ENCODE peak calls at places on chromosomes 13 and 19, in four cellular contexts. G, K, O and X are unnamed samples.

GRCh38 chr19:14059093-14059480 is 2.8 kb downstream of the PALM3 start:
- DNase-seq in G (peak; percentile 63), O (peak; percentile 8), K (peak; percentile 58), X (peak; percentile 81)

GRCh38 chr13:33236021-33236420 is 49.5 kb downstream of the STARD13 start:
- DNase-seq in G (no peak), O (peak; percentile 61), K (no peak), X (no peak)

GRCh38 chr13:83620535-83621220 is 261.6 kb downstream of the SLITRK1 start:
- DNase-seq in G (no peak), O (peak; percentile 46), K (no peak), X (no peak)

GRCh38 chr13:103351035-103351828 is 285.0 kb upstream of the SLC10A2 start:
- DNase-seq in O (peak; percentile 34), K (no peak), G (no peak), X (peak; percentile 65)

GRCh38 chr13:96816874-96817273 is 177.4 kb downstream of the OXGR1 start:
- DNase-seq in O (no peak), K (no peak), G (no peak), X (peak; percentile 81)

GRCh38 chr19:39941615-39942507 is 7.4 kb upstream of the FCGBP start:
- DNase-seq in O (peak; percentile 64), G (no peak), K (no peak), X (no peak)

GRCh38 chr19:49403404-49404187 is 15.5 kb downstream of the KASH5 start:
- DNase-seq in G (no peak), O (no peak), K (no peak), X (peak; percentile 94)

GRCh38 chr13:66972659-66973058 is 257.5 kb downstream of the PCDH9 start:
- DNase-seq in O (peak; percentile 2), K (no peak), G (no peak), X (no peak)

GRCh38 chr13:23608704-23609413 is 38.6 kb downstream of the TNFRSF19 start:
- DNase-seq in K (no peak), O (peak; percentile 33), G (no peak), X (no peak)

GRCh38 chr19:29539668-29540067 is 13.9 kb downstream of the VSTM2B start:
- DNase-seq in G (no peak), O (no peak), K (peak; percentile 11), X (peak; percentile 60)

GRCh38 chr13:27020415-27020814 is 151.2 kb downstream of the USP12 start:
- DNase-seq in O (no peak), K (no peak), G (no peak), X (no peak)

GRCh38 chr13:108860418-108860817 is 231.0 kb downstream of the MYO16 start:
- DNase-seq in K (no peak), G (no peak), O (no peak), X (no peak)

GRCh38 chr13:24274452-24274971 is 34.9 kb upstream of the C1QTNF9 start:
- DNase-seq in O (peak; percentile 43), G (no peak), K (no peak), X (peak; percentile 25)

GRCh38 chr19:29666634-29667389 is 1.6 kb downstream of the PLEKHF1 start:
- DNase-seq in G (peak; percentile 32), O (peak; percentile 82), K (no peak), X (peak; percentile 85)

GRCh38 chr19:10891360-10892108 is 20.2 kb downstream of the CARM1 start:
- DNase-seq in G (no peak), K (peak; percentile 63), O (peak; percentile 35), X (no peak)

GRCh38 chr19:50433201-50434180 is 799 bp downstream of the MYBPC2 start:
- DNase-seq in G (no peak), O (no peak), K (peak; percentile 33), X (peak; percentile 36)

GRCh38 chr19:38686530-38686888 is 39.1 kb downstream of the ACTN4 start:
- DNase-seq in K (peak; percentile 62), O (no peak), G (no peak), X (no peak)

GRCh38 chr13:51003642-51004041 is 94.1 kb downstream of the RNASEH2B start:
- DNase-seq in K (no peak), O (no peak), G (no peak), X (no peak)

GRCh38 chr19:48964205-48965032 is 690 bp upstream of the FTL start:
- DNase-seq in K (peak; percentile 56), G (no peak), O (peak; percentile 70), X (no peak)

GRCh38 chr19:50500753-50501151 is 10.2 kb downstream of the JOSD2 start:
- DNase-seq in G (no peak), K (no peak), O (no peak), X (no peak)

GRCh38 chr13:30645629-30646028 is 27.9 kb downstream of the USPL1 start:
- DNase-seq in K (no peak), G (no peak), O (no peak), X (no peak)

GRCh38 chr13:100594731-100595130 is 6.1 kb upstream of the GGACT start:
- DNase-seq in G (peak; percentile 16), K (no peak), O (no peak), X (peak; percentile 86)

GRCh38 chr19:56304243-56304642 is 10.4 kb downstream of the ZSCAN5A start:
- DNase-seq in G (no peak), K (no peak), O (no peak), X (no peak)

GRCh38 chr13:48896312-48896711 is 79.4 kb upstream of the FNDC3A start:
- DNase-seq in K (no peak), G (peak; percentile 3), O (peak; percentile 49), X (no peak)

GRCh38 chr19:29576761-29577661 is 29.1 kb upstream of the POP4 start:
- DNase-seq in K (no peak), O (peak; percentile 25), G (no peak), X (no peak)

GRCh38 chr13:50366488-50367174 is 351.4 kb downstream of the KCNRG start:
- DNase-seq in K (no peak), O (no peak), G (no peak), X (no peak)

GRCh38 chr13:72850959-72851677 is 69.2 kb downstream of the PIBF1 start:
- DNase-seq in O (no peak), K (peak; percentile 66), G (no peak), X (peak; percentile 51)

GRCh38 chr13:48138270-48138669 is 43.4 kb upstream of the MED4 start:
- DNase-seq in O (no peak), K (no peak), G (no peak), X (no peak)

GRCh38 chr13:113483504-113484287 is 6.8 kb downstream of the DCUN1D2 start:
- DNase-seq in G (no peak), K (no peak), O (no peak), X (no peak)

GRCh38 chr19:15199652-15200574 is 882 bp downstream of the NOTCH3 start:
- DNase-seq in K (no peak), G (no peak), O (peak; percentile 41), X (peak; percentile 91)

DNA sequence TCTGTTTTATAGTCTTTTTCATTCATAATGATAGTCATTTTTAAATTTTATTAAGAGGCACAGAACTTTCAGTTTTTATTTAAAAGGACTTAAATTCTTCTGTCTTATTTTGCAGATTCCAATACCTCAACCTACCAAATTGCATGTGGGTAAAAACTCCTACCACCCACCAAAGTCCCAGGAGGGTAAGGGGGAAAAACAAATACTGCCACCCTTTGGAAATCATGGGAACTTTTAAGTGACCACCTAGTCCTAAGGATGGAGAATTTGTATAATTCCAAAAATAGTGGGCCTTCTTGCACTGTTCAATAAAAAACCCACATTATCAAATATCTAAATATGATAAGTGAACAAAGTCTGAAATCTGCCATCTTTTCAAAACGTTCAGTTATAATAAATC is 9.7 kb downstream of the SUPT20H start:
- DNase-seq in K (no peak), O (no peak), G (no peak), X (no peak)
- TF ChIP-seq CTCF in K (no peak), O (peak; percentile 6), G (no peak), X (peak; percentile 67)

GRCh38 chr13:90032841-90033493 is 1314.5 kb upstream of the MIR17HG start:
- DNase-seq in G (no peak), K (no peak), O (no peak), X (peak; percentile 47)

DNA sequence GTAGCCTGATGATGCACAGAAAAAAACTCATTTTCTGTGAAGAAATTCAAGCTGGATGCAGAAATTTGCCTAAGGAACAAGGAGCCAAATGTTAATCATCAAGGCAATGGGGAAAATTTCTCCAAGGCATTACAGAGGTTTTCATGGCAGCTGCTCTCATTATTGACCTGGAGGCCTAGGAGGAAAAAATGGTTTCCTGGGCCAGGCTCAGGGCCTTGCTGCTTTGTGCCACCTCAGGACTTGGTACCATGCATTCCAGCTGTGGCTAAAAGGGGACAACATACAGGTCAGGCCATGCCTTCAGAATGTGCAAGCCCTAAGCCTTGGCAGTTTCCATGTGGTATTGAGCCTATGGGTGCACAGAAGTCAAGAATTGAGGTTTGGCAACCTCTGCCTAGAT is 1320.1 kb upstream of the MIR17HG start:
- DNase-seq in O (no peak), K (no peak), G (no peak), X (no peak)
- H3K4me1 ChIP-seq in O (no peaks in the 10 kb centered on the region), K (no peaks in the 10 kb centered on the region), G (no peaks in the 10 kb centered on the region), X (no peaks in the 10 kb centered on the region)

GRCh38 chr19:19458110-19458816 is 52.8 kb downstream of the GATAD2A start:
- DNase-seq in K (peak; percentile 20), O (no peak), G (no peak), X (no peak)
- TF ChIP-seq CTCF in K (no peak), O (no peak), G (no peak), X (peak; percentile 30)

DNA sequence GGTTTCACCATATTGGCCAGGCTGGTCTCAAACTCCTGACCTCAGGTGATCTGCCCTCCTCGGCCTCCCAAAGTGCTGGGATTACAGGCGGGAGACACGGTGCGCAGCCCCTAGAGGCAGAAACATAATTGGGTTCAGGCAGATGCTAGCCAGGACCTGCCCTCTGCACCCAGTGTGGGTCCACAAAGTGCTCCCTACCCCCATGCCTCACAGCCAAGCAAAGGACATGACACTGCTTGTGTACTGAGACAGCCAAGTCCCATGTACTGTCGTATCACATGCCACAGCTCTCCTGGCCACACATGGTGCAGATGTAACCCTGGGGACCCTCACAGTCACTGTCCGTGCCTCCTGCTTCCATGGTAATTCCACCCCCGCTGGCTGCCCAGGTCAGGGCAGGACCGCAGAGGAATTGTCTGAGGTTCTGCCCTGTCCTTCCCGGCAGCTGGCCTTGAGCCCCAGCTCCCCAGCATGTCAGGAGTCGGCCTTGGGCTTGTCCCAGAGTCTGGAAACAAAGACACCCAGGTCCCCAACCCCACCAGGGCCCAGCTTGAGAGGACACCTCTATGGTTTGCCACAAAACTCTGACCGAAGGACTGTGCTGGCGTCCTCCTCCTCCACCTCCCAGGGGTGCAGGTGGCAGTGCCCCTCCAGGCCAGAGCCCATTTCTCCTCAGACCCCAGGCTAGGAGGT is 7.6 kb downstream of the PRR36 start:
- DNase-seq in O (no peak), G (no peak), K (peak; percentile 40), X (no peak)
- H3K4me1 ChIP-seq in O (peaks cover 13% of the 10 kb centered on the region), G (peaks cover 17% of the 10 kb centered on the region), K (peaks cover 28% of the 10 kb centered on the region), X (no peaks in the 10 kb centered on the region)

GRCh38 chr13:111401755-111402154 is 81.3 kb downstream of the TEX29 start:
- DNase-seq in G (no peak), O (no peak), K (no peak), X (no peak)
- TF ChIP-seq CTCF in G (no peak), O (no peak), K (no peak), X (no peak)

GRCh38 chr13:75423946-75424345 is 58.0 kb downstream of the TBC1D4 start:
- DNase-seq in K (no peak), G (no peak), O (no peak), X (no peak)
- H3K4me1 ChIP-seq in K (no peaks in the 10 kb centered on the region), G (no peaks in the 10 kb centered on the region), O (peaks cover 10% of the 10 kb centered on the region), X (no peaks in the 10 kb centered on the region)

GRCh38 chr19:31185261-31185660 is 164.0 kb downstream of the TSHZ3 start:
- DNase-seq in K (no peak), O (peak; percentile 9), G (no peak), X (peak; percentile 52)
- TF ChIP-seq CTCF in K (no peak), O (peak; percentile 11), G (no peak), X (peak; percentile 49)